ENCODE peak calls at places on chromosomes 6 and 20, in six cellular contexts. O is left colon; S is stimulated activated CD8-positive, alpha-beta memory T cell treated with anti-CD3 and anti-CD28 coated beads, Interleukin-7, amount 100 ng/mL, for 48 hours; F is brain microvascular endothelial cell; Q is cardiac fibroblast; B is activated CD4-positive, alpha-beta T cell treated with anti-CD3 and anti-CD28 coated beads, Interleukin-2, amount 50 U/mL, for 1 hour. P is an unnamed sample.

GRCh38 chr6:47420394-47421371 is 56.9 kb upstream of the CD2AP start:
- DNase-seq in O (no peak), S (no peak), F (peak; percentile 32), Q (peak; percentile 17), B (no peak), P (no peak)

GRCh38 chr20:49674383-49675352 is 39.0 kb downstream of the B4GALT5 start:
- DNase-seq in O (no peak), S (no peak), F (no peak), Q (peak; percentile 51), B (no peak), P (no peak)

GRCh38 chr6:127342296-127342945 is 988 bp downstream of the ECHDC1 start:
- DNase-seq in O (peak; percentile 56), S (no peak), F (peak; percentile 24), Q (peak; percentile 38), B (no peak), P (no peak)

GRCh38 chr6:1391692-1392309 is 2.4 kb downstream of the FOXF2 start:
- DNase-seq in O (no peak), S (no peak), F (no peak), Q (no peak), B (no peak), P (no peak)

GRCh38 chr6:159595173-159595572 is 97.9 kb downstream of the SOD2 start:
- DNase-seq in O (no peak), S (no peak), F (peak; percentile 20), Q (peak; percentile 67), B (no peak), P (no peak)

GRCh38 chr6:46419576-46420002 is 71.7 kb downstream of the RCAN2 start:
- DNase-seq in O (no peak), S (no peak), F (peak; percentile 71), Q (peak; percentile 86), B (no peak), P (no peak)

GRCh38 chr6:26223677-26224546 is 136.7 kb downstream of the HFE start:
- DNase-seq in O (peak; percentile 75), S (no peak), F (peak; percentile 89), Q (peak; percentile 96), B (peak; percentile 56), P (peak; percentile 86)

GRCh38 chr6:4774715-4775590 is 1.3 kb upstream of the CDYL start:
- DNase-seq in O (peak; percentile 35), S (no peak), F (peak; percentile 4), Q (no peak), B (peak; percentile 22), P (peak; percentile 33)

GRCh38 chr6:75376347-75377024 is 91.9 kb upstream of the TMEM30A start:
- DNase-seq in O (no peak), S (no peak), F (peak; percentile 62), Q (peak; percentile 59), B (no peak), P (no peak)